ENCODE peak calls at places on chromosomes 11 and 22, in four cellular contexts. One of them, this sample, is unnamed.

GRCh38 chr11:6334806-6335205 is 14.5 kb upstream of the CAVIN3 start:
- DNase-seq in mesendoderm: no peak
- DNase-seq in H9: no peak
- DNase-seq in IMR-90: no peak
- DNase-seq in this sample: no peak

GRCh38 chr11:980438-981365 is 55.0 kb downstream of the AP2A2 start:
- DNase-seq in IMR-90: no peak
- DNase-seq in H9: no peak
- DNase-seq in mesendoderm: no peak
- DNase-seq in this sample: no peak

GRCh38 chr11:43935131-43935979 is 7.1 kb upstream of the C11orf96 start:
- DNase-seq in H9: no peak
- DNase-seq in IMR-90: no peak
- DNase-seq in mesendoderm: no peak
- DNase-seq in this sample: no peak

GRCh38 chr11:119798656-119799055 is 69.7 kb upstream of the NECTIN1 start:
- DNase-seq in mesendoderm: no peak
- DNase-seq in IMR-90: no peak
- DNase-seq in H9: no peak
- DNase-seq in this sample: no peak

GRCh38 chr22:50730013-50730891 is 7.8 kb upstream of the ACR start:
- DNase-seq in IMR-90: no peak
- DNase-seq in mesendoderm: no peak
- DNase-seq in H9: no peak
- DNase-seq in this sample: no peak

GRCh38 chr11:117816846-117817212 is 7.7 kb downstream of the FXYD2 start:
- DNase-seq in H9: no peak
- DNase-seq in IMR-90: no peak
- DNase-seq in mesendoderm: no peak
- DNase-seq in this sample: no peak

GRCh38 chr11:73167555-73167954 is 25.4 kb upstream of the FCHSD2 start:
- DNase-seq in IMR-90: no peak
- DNase-seq in H9: no peak
- DNase-seq in mesendoderm: no peak
- DNase-seq in this sample: no peak

GRCh38 chr11:46917109-46918086 is 952 bp downstream of the LRP4 start:
- DNase-seq in IMR-90: no peak
- DNase-seq in H9: no peak
- DNase-seq in mesendoderm: no peak
- DNase-seq in this sample: no peak

GRCh38 chr11:100640071-100640470 is 47.0 kb upstream of the ARHGAP42 start:
- DNase-seq in mesendoderm: no peak
- DNase-seq in H9: no peak
- DNase-seq in IMR-90: peak
- DNase-seq in this sample: no peak

GRCh38 chr11:116312560-116313340 is 460.0 kb downstream of the BUD13 start:
- DNase-seq in IMR-90: no peak
- DNase-seq in H9: no peak
- DNase-seq in mesendoderm: no peak
- DNase-seq in this sample: no peak

GRCh38 chr11:1221848-1222311 is 986 bp upstream of the MUC5B start:
- DNase-seq in IMR-90: no peak
- DNase-seq in H9: peak
- DNase-seq in mesendoderm: no peak
- DNase-seq in this sample: no peak

GRCh38 chr22:44393066-44393465 is 80.3 kb upstream of the SHISAL1 start:
- DNase-seq in mesendoderm: no peak
- DNase-seq in H9: peak
- DNase-seq in IMR-90: no peak
- DNase-seq in this sample: no peak

GRCh38 chr11:46298699-46299424 is 21.4 kb downstream of the CREB3L1 start:
- DNase-seq in IMR-90: peak
- DNase-seq in mesendoderm: no peak
- DNase-seq in H9: no peak
- DNase-seq in this sample: no peak

GRCh38 chr11:24866743-24867142 is 369.9 kb downstream of the LUZP2 start:
- DNase-seq in H9: no peak
- DNase-seq in IMR-90: no peak
- DNase-seq in mesendoderm: no peak
- DNase-seq in this sample: no peak

GRCh38 chr22:37273846-37274225 is 8.5 kb upstream of the CYTH4 start:
- DNase-seq in H9: no peak
- DNase-seq in mesendoderm: no peak
- DNase-seq in IMR-90: no peak
- DNase-seq in this sample: no peak

GRCh38 chr11:128196235-128196634 is 391.1 kb downstream of the ETS1 start:
- DNase-seq in mesendoderm: no peak
- DNase-seq in IMR-90: no peak
- DNase-seq in H9: no peak
- DNase-seq in this sample: no peak

GRCh38 chr11:125980421-125980820 is 34.6 kb downstream of the VSIG10L2 start:
- DNase-seq in IMR-90: no peak
- DNase-seq in mesendoderm: peak
- DNase-seq in H9: no peak
- DNase-seq in this sample: no peak

GRCh38 chr11:38176812-38177322 is 1578.8 kb upstream of the RAG2 start:
- DNase-seq in mesendoderm: no peak
- DNase-seq in H9: no peak
- DNase-seq in IMR-90: no peak
- DNase-seq in this sample: no peak

GRCh38 chr11:130786987-130787688 is 129.1 kb downstream of the SNX19 start:
- DNase-seq in H9: no peak
- DNase-seq in mesendoderm: no peak
- DNase-seq in IMR-90: peak
- DNase-seq in this sample: no peak

GRCh38 chr11:12792590-12792989 is 118.4 kb downstream of the TEAD1 start:
- DNase-seq in mesendoderm: no peak
- DNase-seq in H9: no peak
- DNase-seq in IMR-90: peak
- DNase-seq in this sample: no peak

GRCh38 chr11:76654310-76654851 is 16.2 kb downstream of the LRRC32 start:
- DNase-seq in mesendoderm: peak
- DNase-seq in IMR-90: peak
- DNase-seq in H9: peak
- DNase-seq in this sample: no peak

GRCh38 chr22:29581799-29582198 is 886 bp upstream of the NIPSNAP1 start:
- DNase-seq in mesendoderm: no peak
- DNase-seq in H9: no peak
- DNase-seq in IMR-90: no peak
- DNase-seq in this sample: no peak

GRCh38 chr22:29587938-29588699 is 7.2 kb upstream of the NIPSNAP1 start:
- DNase-seq in IMR-90: peak
- DNase-seq in H9: no peak
- DNase-seq in mesendoderm: no peak
- DNase-seq in this sample: no peak

GRCh38 chr22:29580200-29580810 is 608 bp downstream of the NIPSNAP1 start:
- DNase-seq in IMR-90: no peak
- DNase-seq in H9: peak
- DNase-seq in mesendoderm: peak
- DNase-seq in this sample: no peak

GRCh38 chr22:29584975-29585374 is 4.1 kb upstream of the NIPSNAP1 start:
- DNase-seq in IMR-90: no peak
- DNase-seq in mesendoderm: no peak
- DNase-seq in H9: no peak
- DNase-seq in this sample: no peak
- H2AK5ac ChIP-seq in IMR-90: no peak
- H2AK5ac ChIP-seq in mesendoderm: no peak
- H2AK5ac ChIP-seq in H9: no peak
- H2AK5ac ChIP-seq in this sample: peak

GRCh38 chr22:26615830-26616435 is 1.9 kb downstream of the CRYBB1 start:
- DNase-seq in IMR-90: no peak
- DNase-seq in H9: no peak
- DNase-seq in mesendoderm: no peak
- DNase-seq in this sample: no peak
- H2AK5ac ChIP-seq in IMR-90: no peak
- H2AK5ac ChIP-seq in H9: no peak
- H2AK5ac ChIP-seq in mesendoderm: peak
- H2AK5ac ChIP-seq in this sample: peak

GRCh38 chr11:2508793-2509192 is 64.0 kb downstream of the KCNQ1 start:
- DNase-seq in IMR-90: no peak
- DNase-seq in H9: peak
- DNase-seq in mesendoderm: no peak
- DNase-seq in this sample: no peak
- H2AK5ac ChIP-seq in IMR-90: no peak
- H2AK5ac ChIP-seq in H9: no peak
- H2AK5ac ChIP-seq in mesendoderm: no peak
- H2AK5ac ChIP-seq in this sample: no peak

GRCh38 chr11:131973017-131973416 is 602.6 kb downstream of the NTM start:
- DNase-seq in IMR-90: no peak
- DNase-seq in mesendoderm: no peak
- DNase-seq in H9: no peak
- DNase-seq in this sample: no peak

GRCh38 chr11:131966667-131967066 is 596.3 kb downstream of the NTM start:
- DNase-seq in IMR-90: no peak
- DNase-seq in mesendoderm: no peak
- DNase-seq in H9: no peak
- DNase-seq in this sample: no peak

DNA sequence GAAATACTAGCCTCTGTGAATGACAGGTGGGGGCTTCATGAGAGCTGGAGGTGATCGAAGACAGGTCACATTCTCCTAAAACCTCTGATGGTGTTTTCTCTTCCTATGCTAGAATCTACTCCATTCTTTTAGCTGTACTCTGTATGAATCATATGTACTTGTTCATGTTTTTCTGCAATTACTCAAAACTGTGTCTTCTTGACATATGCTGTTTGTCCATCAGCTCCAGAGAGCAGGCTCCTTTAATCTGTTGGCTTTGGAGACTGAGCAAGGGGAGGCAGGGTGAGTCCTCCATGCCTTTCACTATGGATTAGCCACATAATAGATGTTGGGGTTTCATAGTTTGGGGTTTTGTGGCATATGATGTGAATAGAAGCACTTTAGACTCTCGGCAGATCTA is 598.8 kb downstream of the NTM start:
- DNase-seq in mesendoderm: no peak
- DNase-seq in H9: no peak
- DNase-seq in IMR-90: no peak
- DNase-seq in this sample: no peak
- H2AK5ac ChIP-seq in mesendoderm: no peak
- H2AK5ac ChIP-seq in H9: no peak
- H2AK5ac ChIP-seq in IMR-90: no peak
- H2AK5ac ChIP-seq in this sample: no peak

GRCh38 chr11:64244966-64245365 is 1.8 kb downstream of the PPP1R14B start:
- DNase-seq in mesendoderm: no peak
- DNase-seq in IMR-90: no peak
- DNase-seq in H9: no peak
- DNase-seq in this sample: no peak

GRCh38 chr11:64244107-64244506 is 2.6 kb downstream of the PPP1R14B start:
- DNase-seq in H9: no peak
- DNase-seq in mesendoderm: no peak
- DNase-seq in IMR-90: no peak
- DNase-seq in this sample: no peak

GRCh38 chr11:64245401-64245796 is 1.3 kb downstream of the PPP1R14B start:
- DNase-seq in IMR-90: no peak
- DNase-seq in mesendoderm: no peak
- DNase-seq in H9: no peak
- DNase-seq in this sample: no peak

GRCh38 chr11:64246874-64247728 is at the start of gene PPP1R14B:
- DNase-seq in IMR-90: peak
- DNase-seq in H9: peak
- DNase-seq in mesendoderm: peak
- DNase-seq in this sample: peak

GRCh38 chr11:64245797-64246623 is 733 bp downstream of the PPP1R14B start:
- DNase-seq in IMR-90: peak
- DNase-seq in H9: no peak
- DNase-seq in mesendoderm: peak
- DNase-seq in this sample: no peak
- H2AK5ac ChIP-seq in IMR-90: peak
- H2AK5ac ChIP-seq in H9: no peak
- H2AK5ac ChIP-seq in mesendoderm: peak
- H2AK5ac ChIP-seq in this sample: peak